ENCODE peak calls at places on chromosomes 11 and 22, in nine cellular contexts. One of them, this sample, is unnamed.

GRCh38 chr11:63015521-63016215 is at the start of gene SLC22A8:
- DNase-seq in GM12878: no peak
- DNase-seq in activated CD4-positive, CD25-positive, alpha-beta regulatory T cell treated with anti-CD3 and anti-CD28 coated beads, Interleukin-2, amount 50 U/mL, for 72 hours: no peak
- DNase-seq in activated CD4-positive, alpha-beta T cell treated with anti-CD3 and anti-CD28 coated beads, Interleukin-2, amount 10 ng/mL, durations not matched to agents 24 days and 14 days: no peak
- DNase-seq in left ventricle myocardium inferior: no peak
- DNase-seq in neural progenitor cell: peak
- DNase-seq in caudate nucleus: no peak
- DNase-seq in HFF-Myc: no peak
- DNase-seq in progenitor cell of endocrine pancreas: no peak
- DNase-seq in this sample: no peak

GRCh38 chr11:44978961-44979331 is 28.3 kb upstream of the TP53I11 start:
- DNase-seq in GM12878: no peak
- DNase-seq in activated CD4-positive, CD25-positive, alpha-beta regulatory T cell treated with anti-CD3 and anti-CD28 coated beads, Interleukin-2, amount 50 U/mL, for 72 hours: no peak
- DNase-seq in activated CD4-positive, alpha-beta T cell treated with anti-CD3 and anti-CD28 coated beads, Interleukin-2, amount 10 ng/mL, durations not matched to agents 24 days and 14 days: no peak
- DNase-seq in left ventricle myocardium inferior: no peak
- DNase-seq in neural progenitor cell: no peak
- DNase-seq in caudate nucleus: no peak
- DNase-seq in HFF-Myc: no peak
- DNase-seq in progenitor cell of endocrine pancreas: no peak
- DNase-seq in this sample: peak

GRCh38 chr11:35826949-35827348 is 116.9 kb upstream of the LDLRAD3 start:
- DNase-seq in GM12878: no peak
- DNase-seq in activated CD4-positive, CD25-positive, alpha-beta regulatory T cell treated with anti-CD3 and anti-CD28 coated beads, Interleukin-2, amount 50 U/mL, for 72 hours: no peak
- DNase-seq in activated CD4-positive, alpha-beta T cell treated with anti-CD3 and anti-CD28 coated beads, Interleukin-2, amount 10 ng/mL, durations not matched to agents 24 days and 14 days: no peak
- DNase-seq in left ventricle myocardium inferior: no peak
- DNase-seq in neural progenitor cell: no peak
- DNase-seq in caudate nucleus: no peak
- DNase-seq in HFF-Myc: no peak
- DNase-seq in progenitor cell of endocrine pancreas: no peak
- DNase-seq in this sample: peak

GRCh38 chr22:19291218-19291579 is 320 bp downstream of the CLTCL1 start:
- DNase-seq in GM12878: no peak
- DNase-seq in activated CD4-positive, CD25-positive, alpha-beta regulatory T cell treated with anti-CD3 and anti-CD28 coated beads, Interleukin-2, amount 50 U/mL, for 72 hours: peak
- DNase-seq in activated CD4-positive, alpha-beta T cell treated with anti-CD3 and anti-CD28 coated beads, Interleukin-2, amount 10 ng/mL, durations not matched to agents 24 days and 14 days: peak
- DNase-seq in left ventricle myocardium inferior: peak
- DNase-seq in neural progenitor cell: peak
- DNase-seq in caudate nucleus: no peak
- DNase-seq in HFF-Myc: no peak
- DNase-seq in progenitor cell of endocrine pancreas: peak
- DNase-seq in this sample: peak

GRCh38 chr11:1310772-1311468 is 1.5 kb upstream of the TOLLIP start:
- DNase-seq in GM12878: no peak
- DNase-seq in activated CD4-positive, CD25-positive, alpha-beta regulatory T cell treated with anti-CD3 and anti-CD28 coated beads, Interleukin-2, amount 50 U/mL, for 72 hours: no peak
- DNase-seq in activated CD4-positive, alpha-beta T cell treated with anti-CD3 and anti-CD28 coated beads, Interleukin-2, amount 10 ng/mL, durations not matched to agents 24 days and 14 days: peak
- DNase-seq in left ventricle myocardium inferior: no peak
- DNase-seq in neural progenitor cell: no peak
- DNase-seq in caudate nucleus: no peak
- DNase-seq in HFF-Myc: no peak
- DNase-seq in progenitor cell of endocrine pancreas: no peak
- DNase-seq in this sample: peak

GRCh38 chr11:128520206-128520885 is 67.0 kb downstream of the ETS1 start:
- DNase-seq in GM12878: no peak
- DNase-seq in activated CD4-positive, CD25-positive, alpha-beta regulatory T cell treated with anti-CD3 and anti-CD28 coated beads, Interleukin-2, amount 50 U/mL, for 72 hours: no peak
- DNase-seq in activated CD4-positive, alpha-beta T cell treated with anti-CD3 and anti-CD28 coated beads, Interleukin-2, amount 10 ng/mL, durations not matched to agents 24 days and 14 days: peak
- DNase-seq in left ventricle myocardium inferior: no peak
- DNase-seq in neural progenitor cell: no peak
- DNase-seq in caudate nucleus: no peak
- DNase-seq in HFF-Myc: no peak
- DNase-seq in progenitor cell of endocrine pancreas: no peak
- DNase-seq in this sample: no peak

GRCh38 chr11:133951484-133952198 is 5.1 kb downstream of the IGSF9B start:
- DNase-seq in GM12878: no peak
- DNase-seq in activated CD4-positive, CD25-positive, alpha-beta regulatory T cell treated with anti-CD3 and anti-CD28 coated beads, Interleukin-2, amount 50 U/mL, for 72 hours: no peak
- DNase-seq in activated CD4-positive, alpha-beta T cell treated with anti-CD3 and anti-CD28 coated beads, Interleukin-2, amount 10 ng/mL, durations not matched to agents 24 days and 14 days: no peak
- DNase-seq in left ventricle myocardium inferior: no peak
- DNase-seq in neural progenitor cell: peak
- DNase-seq in caudate nucleus: no peak
- DNase-seq in HFF-Myc: no peak
- DNase-seq in progenitor cell of endocrine pancreas: no peak
- DNase-seq in this sample: no peak

GRCh38 chr11:130213143-130213978 is 53.8 kb downstream of the ST14 start:
- DNase-seq in GM12878: no peak
- DNase-seq in activated CD4-positive, CD25-positive, alpha-beta regulatory T cell treated with anti-CD3 and anti-CD28 coated beads, Interleukin-2, amount 50 U/mL, for 72 hours: peak
- DNase-seq in activated CD4-positive, alpha-beta T cell treated with anti-CD3 and anti-CD28 coated beads, Interleukin-2, amount 10 ng/mL, durations not matched to agents 24 days and 14 days: peak
- DNase-seq in left ventricle myocardium inferior: peak
- DNase-seq in neural progenitor cell: peak
- DNase-seq in caudate nucleus: peak
- DNase-seq in HFF-Myc: no peak
- DNase-seq in progenitor cell of endocrine pancreas: peak
- DNase-seq in this sample: peak

GRCh38 chr11:64285885-64286800 is 495 bp downstream of the GPR137 start:
- DNase-seq in GM12878: no peak
- DNase-seq in activated CD4-positive, CD25-positive, alpha-beta regulatory T cell treated with anti-CD3 and anti-CD28 coated beads, Interleukin-2, amount 50 U/mL, for 72 hours: peak
- DNase-seq in activated CD4-positive, alpha-beta T cell treated with anti-CD3 and anti-CD28 coated beads, Interleukin-2, amount 10 ng/mL, durations not matched to agents 24 days and 14 days: peak
- DNase-seq in left ventricle myocardium inferior: no peak
- DNase-seq in neural progenitor cell: peak
- DNase-seq in caudate nucleus: no peak
- DNase-seq in HFF-Myc: no peak
- DNase-seq in progenitor cell of endocrine pancreas: no peak
- DNase-seq in this sample: peak

GRCh38 chr22:19576460-19577421 is 52.5 kb upstream of the CLDN5 start:
- DNase-seq in GM12878: no peak
- DNase-seq in activated CD4-positive, CD25-positive, alpha-beta regulatory T cell treated with anti-CD3 and anti-CD28 coated beads, Interleukin-2, amount 50 U/mL, for 72 hours: peak
- DNase-seq in activated CD4-positive, alpha-beta T cell treated with anti-CD3 and anti-CD28 coated beads, Interleukin-2, amount 10 ng/mL, durations not matched to agents 24 days and 14 days: peak
- DNase-seq in left ventricle myocardium inferior: peak
- DNase-seq in neural progenitor cell: peak
- DNase-seq in caudate nucleus: no peak
- DNase-seq in HFF-Myc: no peak
- DNase-seq in progenitor cell of endocrine pancreas: no peak
- DNase-seq in this sample: no peak

GRCh38 chr11:20251496-20251895 is 91.2 kb upstream of the DBX1 start:
- DNase-seq in GM12878: no peak
- DNase-seq in activated CD4-positive, CD25-positive, alpha-beta regulatory T cell treated with anti-CD3 and anti-CD28 coated beads, Interleukin-2, amount 50 U/mL, for 72 hours: no peak
- DNase-seq in activated CD4-positive, alpha-beta T cell treated with anti-CD3 and anti-CD28 coated beads, Interleukin-2, amount 10 ng/mL, durations not matched to agents 24 days and 14 days: no peak
- DNase-seq in left ventricle myocardium inferior: no peak
- DNase-seq in neural progenitor cell: no peak
- DNase-seq in caudate nucleus: no peak
- DNase-seq in HFF-Myc: no peak
- DNase-seq in progenitor cell of endocrine pancreas: no peak
- DNase-seq in this sample: no peak

GRCh38 chr11:16791494-16791961 is 53.1 kb downstream of the C11orf58 start:
- DNase-seq in GM12878: no peak
- DNase-seq in activated CD4-positive, CD25-positive, alpha-beta regulatory T cell treated with anti-CD3 and anti-CD28 coated beads, Interleukin-2, amount 50 U/mL, for 72 hours: no peak
- DNase-seq in activated CD4-positive, alpha-beta T cell treated with anti-CD3 and anti-CD28 coated beads, Interleukin-2, amount 10 ng/mL, durations not matched to agents 24 days and 14 days: no peak
- DNase-seq in left ventricle myocardium inferior: no peak
- DNase-seq in neural progenitor cell: no peak
- DNase-seq in caudate nucleus: no peak
- DNase-seq in HFF-Myc: peak
- DNase-seq in progenitor cell of endocrine pancreas: no peak
- DNase-seq in this sample: peak

GRCh38 chr22:48628891-48629559 is 1198.6 kb downstream of the BRD1 start:
- DNase-seq in GM12878: no peak
- DNase-seq in activated CD4-positive, CD25-positive, alpha-beta regulatory T cell treated with anti-CD3 and anti-CD28 coated beads, Interleukin-2, amount 50 U/mL, for 72 hours: no peak
- DNase-seq in activated CD4-positive, alpha-beta T cell treated with anti-CD3 and anti-CD28 coated beads, Interleukin-2, amount 10 ng/mL, durations not matched to agents 24 days and 14 days: no peak
- DNase-seq in left ventricle myocardium inferior: no peak
- DNase-seq in neural progenitor cell: peak
- DNase-seq in caudate nucleus: no peak
- DNase-seq in HFF-Myc: no peak
- DNase-seq in progenitor cell of endocrine pancreas: no peak
- DNase-seq in this sample: no peak

GRCh38 chr22:43530864-43531201 is 119.0 kb downstream of the MPPED1 start:
- DNase-seq in GM12878: no peak
- DNase-seq in activated CD4-positive, CD25-positive, alpha-beta regulatory T cell treated with anti-CD3 and anti-CD28 coated beads, Interleukin-2, amount 50 U/mL, for 72 hours: no peak
- DNase-seq in activated CD4-positive, alpha-beta T cell treated with anti-CD3 and anti-CD28 coated beads, Interleukin-2, amount 10 ng/mL, durations not matched to agents 24 days and 14 days: no peak
- DNase-seq in left ventricle myocardium inferior: no peak
- DNase-seq in neural progenitor cell: no peak
- DNase-seq in caudate nucleus: no peak
- DNase-seq in HFF-Myc: no peak
- DNase-seq in progenitor cell of endocrine pancreas: no peak
- DNase-seq in this sample: no peak

GRCh38 chr11:46050065-46050464 is 71.2 kb downstream of the PHF21A start:
- DNase-seq in GM12878: no peak
- DNase-seq in activated CD4-positive, CD25-positive, alpha-beta regulatory T cell treated with anti-CD3 and anti-CD28 coated beads, Interleukin-2, amount 50 U/mL, for 72 hours: no peak
- DNase-seq in activated CD4-positive, alpha-beta T cell treated with anti-CD3 and anti-CD28 coated beads, Interleukin-2, amount 10 ng/mL, durations not matched to agents 24 days and 14 days: no peak
- DNase-seq in left ventricle myocardium inferior: no peak
- DNase-seq in neural progenitor cell: peak
- DNase-seq in caudate nucleus: no peak
- DNase-seq in HFF-Myc: peak
- DNase-seq in progenitor cell of endocrine pancreas: no peak
- DNase-seq in this sample: no peak

GRCh38 chr11:86414032-86414431 is 39.3 kb downstream of the CCDC81 start:
- DNase-seq in GM12878: no peak
- DNase-seq in activated CD4-positive, CD25-positive, alpha-beta regulatory T cell treated with anti-CD3 and anti-CD28 coated beads, Interleukin-2, amount 50 U/mL, for 72 hours: no peak
- DNase-seq in activated CD4-positive, alpha-beta T cell treated with anti-CD3 and anti-CD28 coated beads, Interleukin-2, amount 10 ng/mL, durations not matched to agents 24 days and 14 days: no peak
- DNase-seq in left ventricle myocardium inferior: no peak
- DNase-seq in neural progenitor cell: no peak
- DNase-seq in caudate nucleus: no peak
- DNase-seq in HFF-Myc: no peak
- DNase-seq in progenitor cell of endocrine pancreas: no peak
- DNase-seq in this sample: no peak

GRCh38 chr11:47348859-47349258 is 3.6 kb downstream of the MYBPC3 start:
- DNase-seq in GM12878: no peak
- DNase-seq in activated CD4-positive, CD25-positive, alpha-beta regulatory T cell treated with anti-CD3 and anti-CD28 coated beads, Interleukin-2, amount 50 U/mL, for 72 hours: no peak
- DNase-seq in activated CD4-positive, alpha-beta T cell treated with anti-CD3 and anti-CD28 coated beads, Interleukin-2, amount 10 ng/mL, durations not matched to agents 24 days and 14 days: peak
- DNase-seq in left ventricle myocardium inferior: no peak
- DNase-seq in neural progenitor cell: peak
- DNase-seq in caudate nucleus: no peak
- DNase-seq in HFF-Myc: no peak
- DNase-seq in progenitor cell of endocrine pancreas: no peak
- DNase-seq in this sample: peak

GRCh38 chr22:35400335-35400680 is 368 bp downstream of the MCM5 start:
- DNase-seq in GM12878: no peak
- DNase-seq in activated CD4-positive, CD25-positive, alpha-beta regulatory T cell treated with anti-CD3 and anti-CD28 coated beads, Interleukin-2, amount 50 U/mL, for 72 hours: no peak
- DNase-seq in activated CD4-positive, alpha-beta T cell treated with anti-CD3 and anti-CD28 coated beads, Interleukin-2, amount 10 ng/mL, durations not matched to agents 24 days and 14 days: peak
- DNase-seq in left ventricle myocardium inferior: no peak
- DNase-seq in neural progenitor cell: peak
- DNase-seq in caudate nucleus: no peak
- DNase-seq in HFF-Myc: no peak
- DNase-seq in progenitor cell of endocrine pancreas: peak
- DNase-seq in this sample: no peak